ENCODE peak calls at places on chromosomes 6 and 20, in six cellular contexts. D is stomach, R is pancreas, I is left ventricle myocardium inferior, X is kidney, K is GM23338. W is an unnamed sample.

GRCh38 chr20:10532351-10532750 is 97.2 kb downstream of the SLX4IP start:
- DNase-seq in I (no peak), R (no peak), K (no peak), X (no peak), D (no peak), W (no peak)

GRCh38 chr6:157227202-157228166 is 95.8 kb downstream of the TMEM242 start:
- DNase-seq in X (peak), R (no peak), D (no peak), I (no peak), K (peak), W (no peak)

GRCh38 chr6:100155141-100155540 is 161.1 kb upstream of the MCHR2 start:
- DNase-seq in R (no peak), K (no peak), D (no peak), X (no peak), I (no peak), W (no peak)

GRCh38 chr6:111894272-111894671 is 21.0 kb upstream of the FYN start:
- DNase-seq in K (no peak), X (no peak), I (no peak), R (no peak), D (no peak), W (no peak)

GRCh38 chr6:157272866-157273755 is 50.2 kb downstream of the TMEM242 start:
- DNase-seq in I (no peak), R (no peak), D (no peak), K (peak), X (no peak), W (no peak)

GRCh38 chr6:113596907-113597583 is 260.1 kb upstream of the MARCKS start:
- DNase-seq in R (no peak), I (no peak), D (peak), K (no peak), X (peak), W (no peak)

GRCh38 chr6:139250296-139251274 is 41.2 kb downstream of the TXLNB start:
- DNase-seq in R (peak), D (peak), I (peak), X (no peak), K (peak), W (peak)

GRCh38 chr6:168103036-168103830 is 24.2 kb upstream of the FRMD1 start:
- DNase-seq in K (no peak), R (peak), X (peak), I (peak), D (no peak), W (no peak)

DNA sequence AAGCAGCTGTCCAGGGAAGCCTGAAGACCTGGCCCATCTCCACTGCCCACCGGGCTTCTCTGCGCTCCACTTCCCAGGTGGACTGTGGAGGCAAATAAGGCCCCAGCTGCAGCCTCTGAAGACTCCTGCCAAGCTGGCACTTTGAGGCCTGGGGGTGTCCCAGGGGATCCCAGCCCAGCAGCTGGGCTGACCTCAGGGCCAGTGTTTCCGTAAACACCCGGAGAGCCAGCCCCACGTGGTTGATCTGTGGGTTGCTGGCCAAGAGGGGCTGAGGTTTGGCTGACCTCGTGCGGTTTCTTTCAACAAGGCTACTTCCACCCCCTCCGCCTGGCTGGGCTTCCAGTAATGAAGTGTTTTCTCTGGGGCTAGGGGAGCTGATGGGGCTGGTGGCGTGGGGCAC is 12.4 kb upstream of the CCN5 start:
- DNase-seq in R (no peak), D (peak), K (no peak), X (peak), I (peak), W (no peak)
- H3K27ac ChIP-seq in R (no peak), D (peak), K (no peak), X (no peak), I (peak), W (no peak)

GRCh38 chr6:17714879-17715860 is 8.4 kb upstream of the NUP153 start:
- DNase-seq in K (no peak), R (no peak), I (no peak), X (no peak), D (no peak), W (peak)
- H3K27ac ChIP-seq in K (no peak), R (no peak), I (no peak), X (no peak), D (no peak), W (peak)

GRCh38 chr20:34921436-34921835 is 34.2 kb downstream of the GSS start:
- DNase-seq in I (no peak), D (no peak), R (no peak), X (no peak), K (no peak), W (no peak)
- H3K27ac ChIP-seq in I (peak), D (no peak), R (no peak), X (no peak), K (no peak), W (peak)

GRCh38 chr6:116579143-116579542 is 7.8 kb downstream of the RWDD1 start:
- DNase-seq in D (no peak), K (no peak), I (no peak), R (no peak), X (no peak), W (no peak)
- H3K27ac ChIP-seq in D (no peak), K (no peak), I (no peak), R (no peak), X (no peak), W (no peak)

GRCh38 chr20:64077541-64077875 is 1.8 kb downstream of the RGS19 start:
- DNase-seq in R (no peak), I (no peak), K (no peak), D (no peak), X (no peak), W (no peak)

GRCh38 chr20:64077876-64078551 is 1.3 kb downstream of the RGS19 start:
- DNase-seq in D (peak), R (no peak), I (no peak), K (peak), X (no peak), W (no peak)

GRCh38 chr20:64080013-64080812 is at the start of gene OPRL1:
- DNase-seq in R (no peak), K (peak), D (no peak), I (no peak), X (no peak), W (peak)

GRCh38 chr20:64079273-64080012 is at the start of gene RGS19:
- DNase-seq in X (peak), K (peak), R (peak), I (peak), D (peak), W (no peak)

GRCh38 chr20:64078934-64079272 is 415 bp downstream of the RGS19 start:
- DNase-seq in I (no peak), K (no peak), D (no peak), R (no peak), X (no peak), W (no peak)
- H3K27ac ChIP-seq in I (peak), K (no peak), D (peak), R (no peak), X (no peak), W (peak)

DNA sequence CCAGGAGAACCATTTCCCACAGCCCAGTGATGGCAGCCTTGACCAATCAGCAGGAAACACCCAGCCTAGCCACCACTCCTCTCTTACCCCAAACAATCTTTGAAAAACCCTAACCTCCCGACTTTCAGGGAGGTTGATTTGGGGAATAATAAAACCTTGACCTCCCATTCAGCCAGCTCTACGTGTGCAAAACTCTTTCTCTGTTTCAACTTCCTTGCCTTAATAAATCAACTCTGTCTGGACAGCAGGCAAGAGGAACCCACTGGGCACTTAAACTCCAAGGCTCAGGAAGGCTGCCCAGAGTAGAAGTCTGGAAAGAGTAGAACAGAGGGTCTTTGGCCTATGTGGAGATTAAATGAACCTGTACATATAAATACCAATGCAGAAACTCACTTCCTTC is 35.0 kb downstream of the SERPINB1 start:
- DNase-seq in D (no peak), K (no peak), R (no peak), X (no peak), I (no peak), W (no peak)
- H3K27ac ChIP-seq in D (no peak), K (no peak), R (no peak), X (no peak), I (peak), W (no peak)

W was measured in RWPE1.